ENCODE peak calls at places on chromosomes 2 and 18, in six cellular contexts. One of them, this sample, is unnamed.

GRCh38 chr2:50785781-50786180 is 246.2 kb downstream of the NRXN1 start:
- DNase-seq in activated effector memory CD4-positive, alpha-beta T cell treated with Interleukin-2 at 50 U/mL for 16 hours: no peak
- DNase-seq in AML-193: no peak
- DNase-seq in GM23338: no peak
- DNase-seq in stimulated activated CD4-positive, alpha-beta T cell treated with anti-CD3 and anti-CD28 coated beads, Interleukin-1b, Interleukin-23, amount 100 ng/mL, for 1 hour: no peak
- DNase-seq in mesothelial cell of epicardium: no peak
- DNase-seq in this sample: no peak

GRCh38 chr2:10861765-10862164 is 49.2 kb upstream of the PDIA6 start:
- DNase-seq in GM23338: no peak
- DNase-seq in AML-193: no peak
- DNase-seq in stimulated activated CD4-positive, alpha-beta T cell treated with anti-CD3 and anti-CD28 coated beads, Interleukin-1b, Interleukin-23, amount 100 ng/mL, for 1 hour: no peak
- DNase-seq in mesothelial cell of epicardium: no peak
- DNase-seq in activated effector memory CD4-positive, alpha-beta T cell treated with Interleukin-2 at 50 U/mL for 16 hours: no peak
- DNase-seq in this sample: no peak

GRCh38 chr2:162403884-162404283 is 60.0 kb downstream of the GCA start:
- DNase-seq in stimulated activated CD4-positive, alpha-beta T cell treated with anti-CD3 and anti-CD28 coated beads, Interleukin-1b, Interleukin-23, amount 100 ng/mL, for 1 hour: no peak
- DNase-seq in mesothelial cell of epicardium: no peak
- DNase-seq in activated effector memory CD4-positive, alpha-beta T cell treated with Interleukin-2 at 50 U/mL for 16 hours: no peak
- DNase-seq in AML-193: no peak
- DNase-seq in GM23338: no peak
- DNase-seq in this sample: no peak

GRCh38 chr2:3603536-3604206 is 8.8 kb downstream of the COLEC11 start:
- DNase-seq in activated effector memory CD4-positive, alpha-beta T cell treated with Interleukin-2 at 50 U/mL for 16 hours: no peak
- DNase-seq in stimulated activated CD4-positive, alpha-beta T cell treated with anti-CD3 and anti-CD28 coated beads, Interleukin-1b, Interleukin-23, amount 100 ng/mL, for 1 hour: no peak
- DNase-seq in AML-193: no peak
- DNase-seq in mesothelial cell of epicardium: no peak
- DNase-seq in GM23338: no peak
- DNase-seq in this sample: no peak

GRCh38 chr2:32564417-32565035 is 63.3 kb upstream of the TTC27 start:
- DNase-seq in activated effector memory CD4-positive, alpha-beta T cell treated with Interleukin-2 at 50 U/mL for 16 hours: no peak
- DNase-seq in stimulated activated CD4-positive, alpha-beta T cell treated with anti-CD3 and anti-CD28 coated beads, Interleukin-1b, Interleukin-23, amount 100 ng/mL, for 1 hour: no peak
- DNase-seq in mesothelial cell of epicardium: no peak
- DNase-seq in AML-193: no peak
- DNase-seq in GM23338: peak
- DNase-seq in this sample: no peak

GRCh38 chr2:133458280-133458679 is 110.0 kb downstream of the NCKAP5 start:
- DNase-seq in GM23338: no peak
- DNase-seq in mesothelial cell of epicardium: no peak
- DNase-seq in activated effector memory CD4-positive, alpha-beta T cell treated with Interleukin-2 at 50 U/mL for 16 hours: no peak
- DNase-seq in AML-193: no peak
- DNase-seq in stimulated activated CD4-positive, alpha-beta T cell treated with anti-CD3 and anti-CD28 coated beads, Interleukin-1b, Interleukin-23, amount 100 ng/mL, for 1 hour: no peak
- DNase-seq in this sample: no peak

GRCh38 chr18:63997606-63998005 is 27.7 kb downstream of the SERPINB8 start:
- DNase-seq in mesothelial cell of epicardium: no peak
- DNase-seq in GM23338: no peak
- DNase-seq in stimulated activated CD4-positive, alpha-beta T cell treated with anti-CD3 and anti-CD28 coated beads, Interleukin-1b, Interleukin-23, amount 100 ng/mL, for 1 hour: no peak
- DNase-seq in activated effector memory CD4-positive, alpha-beta T cell treated with Interleukin-2 at 50 U/mL for 16 hours: no peak
- DNase-seq in AML-193: no peak
- DNase-seq in this sample: no peak

GRCh38 chr2:109203246-109204011 is 74.4 kb downstream of the SH3RF3 start:
- DNase-seq in AML-193: no peak
- DNase-seq in GM23338: no peak
- DNase-seq in activated effector memory CD4-positive, alpha-beta T cell treated with Interleukin-2 at 50 U/mL for 16 hours: no peak
- DNase-seq in stimulated activated CD4-positive, alpha-beta T cell treated with anti-CD3 and anti-CD28 coated beads, Interleukin-1b, Interleukin-23, amount 100 ng/mL, for 1 hour: no peak
- DNase-seq in mesothelial cell of epicardium: no peak
- DNase-seq in this sample: no peak

GRCh38 chr2:184039493-184039892 is 558.8 kb upstream of the ZNF804A start:
- DNase-seq in AML-193: no peak
- DNase-seq in activated effector memory CD4-positive, alpha-beta T cell treated with Interleukin-2 at 50 U/mL for 16 hours: no peak
- DNase-seq in GM23338: no peak
- DNase-seq in mesothelial cell of epicardium: no peak
- DNase-seq in stimulated activated CD4-positive, alpha-beta T cell treated with anti-CD3 and anti-CD28 coated beads, Interleukin-1b, Interleukin-23, amount 100 ng/mL, for 1 hour: no peak
- DNase-seq in this sample: no peak

GRCh38 chr2:15940661-15941482 is 522 bp downstream of the MYCN start:
- DNase-seq in activated effector memory CD4-positive, alpha-beta T cell treated with Interleukin-2 at 50 U/mL for 16 hours: no peak
- DNase-seq in GM23338: peak
- DNase-seq in mesothelial cell of epicardium: peak
- DNase-seq in stimulated activated CD4-positive, alpha-beta T cell treated with anti-CD3 and anti-CD28 coated beads, Interleukin-1b, Interleukin-23, amount 100 ng/mL, for 1 hour: no peak
- DNase-seq in AML-193: no peak
- DNase-seq in this sample: peak

GRCh38 chr18:53698907-53699306 is 525.6 kb downstream of the MBD2 start:
- DNase-seq in mesothelial cell of epicardium: no peak
- DNase-seq in GM23338: peak
- DNase-seq in AML-193: no peak
- DNase-seq in activated effector memory CD4-positive, alpha-beta T cell treated with Interleukin-2 at 50 U/mL for 16 hours: no peak
- DNase-seq in stimulated activated CD4-positive, alpha-beta T cell treated with anti-CD3 and anti-CD28 coated beads, Interleukin-1b, Interleukin-23, amount 100 ng/mL, for 1 hour: no peak
- DNase-seq in this sample: peak

GRCh38 chr2:71930073-71930681 is 217.5 kb downstream of the CYP26B1 start:
- DNase-seq in AML-193: no peak
- DNase-seq in activated effector memory CD4-positive, alpha-beta T cell treated with Interleukin-2 at 50 U/mL for 16 hours: no peak
- DNase-seq in stimulated activated CD4-positive, alpha-beta T cell treated with anti-CD3 and anti-CD28 coated beads, Interleukin-1b, Interleukin-23, amount 100 ng/mL, for 1 hour: no peak
- DNase-seq in mesothelial cell of epicardium: peak
- DNase-seq in GM23338: no peak
- DNase-seq in this sample: no peak

GRCh38 chr18:76565238-76566173 is 70.5 kb upstream of the ZNF516 start:
- DNase-seq in activated effector memory CD4-positive, alpha-beta T cell treated with Interleukin-2 at 50 U/mL for 16 hours: no peak
- DNase-seq in mesothelial cell of epicardium: peak
- DNase-seq in AML-193: peak
- DNase-seq in GM23338: peak
- DNase-seq in stimulated activated CD4-positive, alpha-beta T cell treated with anti-CD3 and anti-CD28 coated beads, Interleukin-1b, Interleukin-23, amount 100 ng/mL, for 1 hour: no peak
- DNase-seq in this sample: no peak

GRCh38 chr18:49483198-49483597 is 3.8 kb downstream of the C18orf32 start:
- DNase-seq in stimulated activated CD4-positive, alpha-beta T cell treated with anti-CD3 and anti-CD28 coated beads, Interleukin-1b, Interleukin-23, amount 100 ng/mL, for 1 hour: no peak
- DNase-seq in mesothelial cell of epicardium: no peak
- DNase-seq in activated effector memory CD4-positive, alpha-beta T cell treated with Interleukin-2 at 50 U/mL for 16 hours: no peak
- DNase-seq in AML-193: no peak
- DNase-seq in GM23338: no peak
- DNase-seq in this sample: no peak

GRCh38 chr2:24793752-24794477 is 690 bp downstream of the CENPO start:
- DNase-seq in mesothelial cell of epicardium: no peak
- DNase-seq in GM23338: peak
- DNase-seq in stimulated activated CD4-positive, alpha-beta T cell treated with anti-CD3 and anti-CD28 coated beads, Interleukin-1b, Interleukin-23, amount 100 ng/mL, for 1 hour: no peak
- DNase-seq in AML-193: peak
- DNase-seq in activated effector memory CD4-positive, alpha-beta T cell treated with Interleukin-2 at 50 U/mL for 16 hours: no peak
- DNase-seq in this sample: no peak

GRCh38 chr2:98027535-98027934 is 31.8 kb upstream of the TMEM131 start:
- DNase-seq in mesothelial cell of epicardium: no peak
- DNase-seq in stimulated activated CD4-positive, alpha-beta T cell treated with anti-CD3 and anti-CD28 coated beads, Interleukin-1b, Interleukin-23, amount 100 ng/mL, for 1 hour: no peak
- DNase-seq in activated effector memory CD4-positive, alpha-beta T cell treated with Interleukin-2 at 50 U/mL for 16 hours: no peak
- DNase-seq in AML-193: no peak
- DNase-seq in GM23338: no peak
- DNase-seq in this sample: no peak

GRCh38 chr2:95346236-95346737 is 49.1 kb downstream of the KCNIP3 start:
- DNase-seq in activated effector memory CD4-positive, alpha-beta T cell treated with Interleukin-2 at 50 U/mL for 16 hours: no peak
- DNase-seq in AML-193: no peak
- DNase-seq in GM23338: no peak
- DNase-seq in stimulated activated CD4-positive, alpha-beta T cell treated with anti-CD3 and anti-CD28 coated beads, Interleukin-1b, Interleukin-23, amount 100 ng/mL, for 1 hour: no peak
- DNase-seq in mesothelial cell of epicardium: peak
- DNase-seq in this sample: no peak

GRCh38 chr18:9477509-9477908 is 2.2 kb downstream of the RALBP1 start:
- DNase-seq in activated effector memory CD4-positive, alpha-beta T cell treated with Interleukin-2 at 50 U/mL for 16 hours: no peak
- DNase-seq in GM23338: no peak
- DNase-seq in stimulated activated CD4-positive, alpha-beta T cell treated with anti-CD3 and anti-CD28 coated beads, Interleukin-1b, Interleukin-23, amount 100 ng/mL, for 1 hour: no peak
- DNase-seq in mesothelial cell of epicardium: no peak
- DNase-seq in AML-193: no peak
- DNase-seq in this sample: no peak

GRCh38 chr2:237671466-237672173 is 44.2 kb downstream of the LRRFIP1 start:
- DNase-seq in GM23338: no peak
- DNase-seq in stimulated activated CD4-positive, alpha-beta T cell treated with anti-CD3 and anti-CD28 coated beads, Interleukin-1b, Interleukin-23, amount 100 ng/mL, for 1 hour: no peak
- DNase-seq in activated effector memory CD4-positive, alpha-beta T cell treated with Interleukin-2 at 50 U/mL for 16 hours: no peak
- DNase-seq in AML-193: no peak
- DNase-seq in mesothelial cell of epicardium: no peak
- DNase-seq in this sample: no peak

GRCh38 chr2:45595724-45596435 is 15.2 kb downstream of the SRBD1 start:
- DNase-seq in stimulated activated CD4-positive, alpha-beta T cell treated with anti-CD3 and anti-CD28 coated beads, Interleukin-1b, Interleukin-23, amount 100 ng/mL, for 1 hour: no peak
- DNase-seq in GM23338: no peak
- DNase-seq in activated effector memory CD4-positive, alpha-beta T cell treated with Interleukin-2 at 50 U/mL for 16 hours: no peak
- DNase-seq in AML-193: no peak
- DNase-seq in mesothelial cell of epicardium: no peak
- DNase-seq in this sample: no peak

GRCh38 chr18:24051256-24051947 is 36.8 kb downstream of the TTC39C start:
- DNase-seq in mesothelial cell of epicardium: no peak
- DNase-seq in AML-193: no peak
- DNase-seq in stimulated activated CD4-positive, alpha-beta T cell treated with anti-CD3 and anti-CD28 coated beads, Interleukin-1b, Interleukin-23, amount 100 ng/mL, for 1 hour: no peak
- DNase-seq in activated effector memory CD4-positive, alpha-beta T cell treated with Interleukin-2 at 50 U/mL for 16 hours: no peak
- DNase-seq in GM23338: no peak
- DNase-seq in this sample: no peak

GRCh38 chr2:235999011-235999410 is 169.2 kb downstream of the GBX2 start:
- DNase-seq in mesothelial cell of epicardium: no peak
- DNase-seq in stimulated activated CD4-positive, alpha-beta T cell treated with anti-CD3 and anti-CD28 coated beads, Interleukin-1b, Interleukin-23, amount 100 ng/mL, for 1 hour: no peak
- DNase-seq in GM23338: no peak
- DNase-seq in activated effector memory CD4-positive, alpha-beta T cell treated with Interleukin-2 at 50 U/mL for 16 hours: no peak
- DNase-seq in AML-193: no peak
- DNase-seq in this sample: no peak

GRCh38 chr18:32891797-32892196 is 119.0 kb upstream of the KLHL14 start:
- DNase-seq in AML-193: no peak
- DNase-seq in activated effector memory CD4-positive, alpha-beta T cell treated with Interleukin-2 at 50 U/mL for 16 hours: no peak
- DNase-seq in stimulated activated CD4-positive, alpha-beta T cell treated with anti-CD3 and anti-CD28 coated beads, Interleukin-1b, Interleukin-23, amount 100 ng/mL, for 1 hour: no peak
- DNase-seq in GM23338: no peak
- DNase-seq in mesothelial cell of epicardium: no peak
- DNase-seq in this sample: no peak

GRCh38 chr2:38945931-38946330 is 56.3 kb downstream of the ARHGEF33 start:
- DNase-seq in activated effector memory CD4-positive, alpha-beta T cell treated with Interleukin-2 at 50 U/mL for 16 hours: no peak
- DNase-seq in stimulated activated CD4-positive, alpha-beta T cell treated with anti-CD3 and anti-CD28 coated beads, Interleukin-1b, Interleukin-23, amount 100 ng/mL, for 1 hour: no peak
- DNase-seq in AML-193: peak
- DNase-seq in GM23338: no peak
- DNase-seq in mesothelial cell of epicardium: no peak
- DNase-seq in this sample: no peak

GRCh38 chr2:169815849-169816248 is 8.9 kb downstream of the METTL5 start:
- DNase-seq in mesothelial cell of epicardium: no peak
- DNase-seq in AML-193: no peak
- DNase-seq in stimulated activated CD4-positive, alpha-beta T cell treated with anti-CD3 and anti-CD28 coated beads, Interleukin-1b, Interleukin-23, amount 100 ng/mL, for 1 hour: no peak
- DNase-seq in activated effector memory CD4-positive, alpha-beta T cell treated with Interleukin-2 at 50 U/mL for 16 hours: no peak
- DNase-seq in GM23338: no peak
- DNase-seq in this sample: no peak

GRCh38 chr2:151862688-151863087 is 34.5 kb upstream of the ARL5A start:
- DNase-seq in GM23338: no peak
- DNase-seq in mesothelial cell of epicardium: no peak
- DNase-seq in stimulated activated CD4-positive, alpha-beta T cell treated with anti-CD3 and anti-CD28 coated beads, Interleukin-1b, Interleukin-23, amount 100 ng/mL, for 1 hour: no peak
- DNase-seq in activated effector memory CD4-positive, alpha-beta T cell treated with Interleukin-2 at 50 U/mL for 16 hours: no peak
- DNase-seq in AML-193: no peak
- DNase-seq in this sample: no peak

GRCh38 chr2:189609423-189609816 is 28.8 kb upstream of the SLC40A1 start:
- DNase-seq in mesothelial cell of epicardium: no peak
- DNase-seq in activated effector memory CD4-positive, alpha-beta T cell treated with Interleukin-2 at 50 U/mL for 16 hours: no peak
- DNase-seq in AML-193: no peak
- DNase-seq in stimulated activated CD4-positive, alpha-beta T cell treated with anti-CD3 and anti-CD28 coated beads, Interleukin-1b, Interleukin-23, amount 100 ng/mL, for 1 hour: no peak
- DNase-seq in GM23338: no peak
- DNase-seq in this sample: no peak